ENCODE peak calls at places on chromosomes 11 and 22, in ten cellular contexts. G is ovary, A is cardiac muscle cell, U is psoas muscle, S is H9, W is IMR-90, J is adrenal gland, I is breast epithelium, E is Peyer's patch, P is GM12878. C is an unnamed sample.
A peak's percentile ranks its signal among the peaks of the same experiment; 100 is the strongest.

GRCh38 chr11:15115686-15116085 is 963 bp downstream of the INSC start:
- DNase-seq in G (no peak), A (no peak), U (no peak), S (no peak), W (no peak), J (no peak), I (no peak), E (no peak), P (no peak), C (no peak)

GRCh38 chr11:131723088-131723487 is 352.7 kb downstream of the NTM start:
- DNase-seq in G (no peak), A (no peak), U (no peak), S (no peak), W (no peak), J (no peak), I (no peak), E (no peak), P (no peak), C (no peak)

GRCh38 chr11:2318707-2319106 is 16.9 kb downstream of the TSPAN32 start:
- DNase-seq in G (no peak), A (no peak), U (no peak), S (no peak), W (no peak), J (no peak), I (no peak), E (no peak), P (no peak), C (no peak)

GRCh38 chr11:133162228-133162627 is 370.1 kb downstream of the OPCML start:
- DNase-seq in G (no peak), A (no peak), U (no peak), S (no peak), W (no peak), J (no peak), I (no peak), E (peak; percentile 76), P (no peak), C (no peak)

GRCh38 chr11:123330071-123330470 is 100.0 kb upstream of the GRAMD1B start:
- DNase-seq in G (no peak), A (no peak), U (no peak), S (no peak), W (no peak), J (peak; percentile 63), I (peak; percentile 31), E (no peak), P (no peak), C (no peak)

GRCh38 chr11:84608788-84609309 is 1018.3 kb downstream of the DLG2 start:
- DNase-seq in G (no peak), A (no peak), U (no peak), S (no peak), W (no peak), J (no peak), I (no peak), E (no peak), P (no peak), C (no peak)

GRCh38 chr11:133919330-133920108 is 37.2 kb downstream of the IGSF9B start:
- DNase-seq in G (no peak), A (no peak), U (no peak), S (peak; percentile 61), W (no peak), J (no peak), I (no peak), E (no peak), P (no peak), C (no peak)

GRCh38 chr22:23904855-23905254 is 10.7 kb downstream of the MIF start:
- DNase-seq in G (no peak), A (no peak), U (no peak), S (no peak), W (no peak), J (peak; percentile 50), I (no peak), E (no peak), P (no peak), C (peak; percentile 89)

GRCh38 chr11:103871923-103872551 is 164.4 kb upstream of the DDI1 start:
- DNase-seq in G (no peak), A (no peak), U (no peak), S (no peak), W (no peak), J (no peak), I (no peak), E (no peak), P (no peak), C (no peak)

GRCh38 chr11:133898031-133898769 is 52.9 kb upstream of the SPATA19 start:
- DNase-seq in G (no peak), A (no peak), U (no peak), S (peak; percentile 75), W (no peak), J (peak; percentile 7), I (peak; percentile 4), E (peak; percentile 15), P (no peak), C (no peak)

GRCh38 chr22:19760652-19761002 is at the start of gene TBX1:
- DNase-seq in G (no peak), A (no peak), U (no peak), S (no peak), W (no peak), J (no peak), I (no peak), E (no peak), P (no peak), C (no peak)

GRCh38 chr11:62398011-62398994 is 20.5 kb upstream of the SCGB1A1 start:
- DNase-seq in G (peak; percentile 48), A (no peak), U (peak; percentile 67), S (no peak), W (peak; percentile 44), J (peak; percentile 60), I (no peak), E (no peak), P (no peak), C (peak; percentile 90)
- H3K27ac ChIP-seq in G (peak overlapping the region; percentile 79), A (no peak overlapping the region), U (peak overlapping the region; percentile 30), S (no peak overlapping the region), W (no peak overlapping the region), J (no peak overlapping the region), I (peak overlapping the region; percentile 97), E (peak overlapping the region; percentile 40), P (no peak overlapping the region), C (no peak overlapping the region)

DNA sequence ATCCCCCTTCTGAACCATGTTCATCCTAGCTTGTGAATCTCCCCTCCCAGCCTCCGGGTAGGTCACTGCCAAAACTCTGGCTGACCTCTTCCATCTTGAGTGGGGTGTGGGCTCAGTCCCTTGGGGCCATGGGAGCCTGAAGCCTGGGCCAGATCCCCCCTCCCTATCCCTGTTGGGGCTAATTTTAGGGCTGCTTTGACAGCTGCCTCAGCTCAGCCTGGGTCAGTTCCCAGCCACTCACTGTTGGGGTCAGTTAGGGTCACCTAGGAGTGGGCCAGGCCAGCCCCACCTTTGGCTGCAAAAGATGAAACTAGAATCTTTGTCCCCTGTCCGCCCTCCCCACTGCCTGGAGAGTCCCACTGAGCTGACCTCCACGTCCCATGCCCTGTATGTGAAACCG is 29.8 kb upstream of the P2RY2 start:
- DNase-seq in G (no peak), A (peak; percentile 36), U (peak; percentile 32), S (no peak), W (no peak), J (peak; percentile 19), I (no peak), E (peak; percentile 44), P (no peak), C (no peak)
- H3K4me1 ChIP-seq in G (peaks cover 8% of the 10 kb centered on the region), A (peaks cover 8% of the 10 kb centered on the region), U (peaks cover 38% of the 10 kb centered on the region), S (no peaks in the 10 kb centered on the region), W (peaks cover 7% of the 10 kb centered on the region), J (peaks cover under 1% of the 10 kb centered on the region), I (no peaks in the 10 kb centered on the region), E (no peaks in the 10 kb centered on the region), P (peaks cover 35% of the 10 kb centered on the region), C (no peaks in the 10 kb centered on the region)

GRCh38 chr22:25012743-25013142 is 60.2 kb downstream of the KIAA1671 start:
- DNase-seq in G (no peak), A (no peak), U (no peak), S (no peak), W (no peak), J (no peak), I (no peak), E (no peak), P (no peak), C (no peak)
- H3K27ac ChIP-seq in G (no peak overlapping the region), A (peak overlapping the region; percentile 87), U (no peak overlapping the region), S (no peak overlapping the region), W (no peak overlapping the region), J (no peak overlapping the region), I (peak overlapping the region; percentile 40), E (peak overlapping the region; percentile 46), P (no peak overlapping the region), C (peak overlapping the region; percentile 13)

GRCh38 chr22:46081036-46081830 is 69.1 kb upstream of the PPARA start:
- DNase-seq in G (no peak), A (no peak), U (peak; percentile 32), S (no peak), W (no peak), J (peak; percentile 49), I (no peak), E (peak; percentile 44), P (no peak), C (peak; percentile 76)

GRCh38 chr22:46082633-46083032 is 67.7 kb upstream of the PPARA start:
- DNase-seq in G (no peak), A (no peak), U (no peak), S (no peak), W (no peak), J (peak; percentile 14), I (no peak), E (peak; percentile 6), P (no peak), C (no peak)

GRCh38 chr22:46079861-46080821 is 70.2 kb upstream of the PPARA start:
- DNase-seq in G (peak; percentile 67), A (no peak), U (peak; percentile 88), S (no peak), W (no peak), J (peak; percentile 87), I (peak; percentile 89), E (peak; percentile 58), P (no peak), C (peak; percentile 94)

GRCh38 chr22:46083383-46084350 is 66.7 kb upstream of the PPARA start:
- DNase-seq in G (no peak), A (no peak), U (peak; percentile 18), S (no peak), W (no peak), J (peak; percentile 47), I (no peak), E (no peak), P (no peak), C (peak; percentile 66)

DNA sequence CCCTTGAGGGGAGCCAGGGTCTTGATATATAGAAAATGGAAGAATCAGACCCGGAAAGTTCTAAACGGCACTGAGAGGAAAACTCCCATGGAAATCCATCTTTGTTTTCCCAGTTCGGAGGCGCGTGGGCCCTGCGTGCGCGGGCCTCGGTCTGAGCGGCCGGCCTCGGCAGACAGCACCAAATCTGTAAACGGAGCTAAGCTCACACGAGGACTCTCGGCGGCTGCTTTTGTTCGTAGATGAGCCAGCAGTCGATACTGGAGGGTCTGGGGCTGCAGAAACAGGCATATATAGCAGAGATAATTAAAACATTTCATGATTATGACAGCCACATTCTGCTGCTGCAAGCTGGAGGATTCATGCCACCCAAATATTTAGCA is 68.5 kb upstream of the PPARA start:
- DNase-seq in G (no peak), A (no peak), U (peak; percentile 27), S (no peak), W (no peak), J (peak; percentile 51), I (no peak), E (peak; percentile 43), P (no peak), C (peak; percentile 50)
- H3K4me1 ChIP-seq in G (peaks cover 28% of the 10 kb centered on the region), A (no peaks in the 10 kb centered on the region), U (peaks cover 79% of the 10 kb centered on the region), S (peaks cover 5% of the 10 kb centered on the region), W (peaks cover 43% of the 10 kb centered on the region), J (peaks cover 80% of the 10 kb centered on the region), I (peaks cover 9% of the 10 kb centered on the region), E (peaks cover 3% of the 10 kb centered on the region), P (no peaks in the 10 kb centered on the region), C (peaks cover 48% of the 10 kb centered on the region)